ENCODE peak calls at places on chromosomes 4 and X, in eight cellular contexts. One of them, this sample, is unnamed.

GRCh38 chr4:169100656-169101055 is 90.6 kb upstream of the CBR4 start:
- DNase-seq in lower lobe of right lung: no peak
- DNase-seq in glutamatergic neuron: peak
- DNase-seq in left lung: no peak
- DNase-seq in CD8-positive, alpha-beta T cell: no peak
- DNase-seq in upper lobe of left lung: no peak
- DNase-seq in SK-N-SH: no peak
- DNase-seq in cardiac fibroblast: no peak
- DNase-seq in this sample: no peak

GRCh38 chr4:109406337-109406931 is 27.2 kb upstream of the SEC24B start:
- DNase-seq in lower lobe of right lung: no peak
- DNase-seq in glutamatergic neuron: no peak
- DNase-seq in left lung: no peak
- DNase-seq in CD8-positive, alpha-beta T cell: no peak
- DNase-seq in upper lobe of left lung: no peak
- DNase-seq in SK-N-SH: peak
- DNase-seq in cardiac fibroblast: peak
- DNase-seq in this sample: peak

GRCh38 chr4:6194458-6195195 is 5.7 kb downstream of the JAKMIP1 start:
- DNase-seq in lower lobe of right lung: no peak
- DNase-seq in glutamatergic neuron: no peak
- DNase-seq in left lung: no peak
- DNase-seq in CD8-positive, alpha-beta T cell: no peak
- DNase-seq in upper lobe of left lung: no peak
- DNase-seq in SK-N-SH: no peak
- DNase-seq in cardiac fibroblast: no peak
- DNase-seq in this sample: no peak

GRCh38 chrX:68429216-68429615 is 4.1 kb downstream of the OPHN1 start:
- DNase-seq in lower lobe of right lung: no peak
- DNase-seq in glutamatergic neuron: no peak
- DNase-seq in left lung: no peak
- DNase-seq in CD8-positive, alpha-beta T cell: no peak
- DNase-seq in upper lobe of left lung: no peak
- DNase-seq in SK-N-SH: no peak
- DNase-seq in cardiac fibroblast: peak
- DNase-seq in this sample: no peak

GRCh38 chr4:78322032-78322431 is 229.5 kb upstream of the ANXA3 start:
- DNase-seq in lower lobe of right lung: no peak
- DNase-seq in glutamatergic neuron: no peak
- DNase-seq in left lung: no peak
- DNase-seq in CD8-positive, alpha-beta T cell: no peak
- DNase-seq in upper lobe of left lung: no peak
- DNase-seq in SK-N-SH: no peak
- DNase-seq in cardiac fibroblast: no peak
- DNase-seq in this sample: no peak

GRCh38 chr4:111434581-111434980 is 710.7 kb upstream of the FAM241A start:
- DNase-seq in lower lobe of right lung: no peak
- DNase-seq in glutamatergic neuron: no peak
- DNase-seq in left lung: no peak
- DNase-seq in CD8-positive, alpha-beta T cell: no peak
- DNase-seq in upper lobe of left lung: no peak
- DNase-seq in SK-N-SH: no peak
- DNase-seq in cardiac fibroblast: peak
- DNase-seq in this sample: no peak

GRCh38 chrX:39922497-39922896 is 175.3 kb downstream of the BCOR start:
- DNase-seq in lower lobe of right lung: no peak
- DNase-seq in glutamatergic neuron: no peak
- DNase-seq in left lung: no peak
- DNase-seq in CD8-positive, alpha-beta T cell: no peak
- DNase-seq in upper lobe of left lung: no peak
- DNase-seq in SK-N-SH: no peak
- DNase-seq in cardiac fibroblast: no peak
- DNase-seq in this sample: no peak

GRCh38 chr4:22345678-22346077 is 170.2 kb downstream of the ADGRA3 start:
- DNase-seq in lower lobe of right lung: no peak
- DNase-seq in glutamatergic neuron: no peak
- DNase-seq in left lung: no peak
- DNase-seq in CD8-positive, alpha-beta T cell: no peak
- DNase-seq in upper lobe of left lung: no peak
- DNase-seq in SK-N-SH: no peak
- DNase-seq in cardiac fibroblast: no peak
- DNase-seq in this sample: no peak

GRCh38 chr4:174521800-174522182 is 497 bp downstream of the HPGD start:
- DNase-seq in lower lobe of right lung: peak
- DNase-seq in glutamatergic neuron: no peak
- DNase-seq in left lung: peak
- DNase-seq in CD8-positive, alpha-beta T cell: no peak
- DNase-seq in upper lobe of left lung: peak
- DNase-seq in SK-N-SH: peak
- DNase-seq in cardiac fibroblast: no peak
- DNase-seq in this sample: peak

GRCh38 chr4:188879598-188879997 is 740.4 kb downstream of the TRIML1 start:
- DNase-seq in lower lobe of right lung: no peak
- DNase-seq in glutamatergic neuron: no peak
- DNase-seq in left lung: no peak
- DNase-seq in CD8-positive, alpha-beta T cell: no peak
- DNase-seq in upper lobe of left lung: no peak
- DNase-seq in SK-N-SH: no peak
- DNase-seq in cardiac fibroblast: no peak
- DNase-seq in this sample: no peak

GRCh38 chrX:103464071-103464773 is 55.1 kb downstream of the RAB40A start:
- DNase-seq in lower lobe of right lung: no peak
- DNase-seq in glutamatergic neuron: peak
- DNase-seq in left lung: no peak
- DNase-seq in CD8-positive, alpha-beta T cell: no peak
- DNase-seq in upper lobe of left lung: no peak
- DNase-seq in SK-N-SH: peak
- DNase-seq in cardiac fibroblast: peak
- DNase-seq in this sample: peak

GRCh38 chr4:6909113-6909969 is at the start of gene TBC1D14:
- DNase-seq in lower lobe of right lung: peak
- DNase-seq in glutamatergic neuron: peak
- DNase-seq in left lung: peak
- DNase-seq in CD8-positive, alpha-beta T cell: peak
- DNase-seq in upper lobe of left lung: peak
- DNase-seq in SK-N-SH: peak
- DNase-seq in cardiac fibroblast: peak
- DNase-seq in this sample: peak

GRCh38 chrX:112913807-112914206 is 73.2 kb upstream of the AMOT start:
- DNase-seq in lower lobe of right lung: no peak
- DNase-seq in glutamatergic neuron: no peak
- DNase-seq in left lung: no peak
- DNase-seq in CD8-positive, alpha-beta T cell: no peak
- DNase-seq in upper lobe of left lung: no peak
- DNase-seq in SK-N-SH: no peak
- DNase-seq in cardiac fibroblast: no peak
- DNase-seq in this sample: no peak

GRCh38 chr4:5953003-5953951 is 60.4 kb upstream of the CRMP1 start:
- DNase-seq in lower lobe of right lung: no peak
- DNase-seq in glutamatergic neuron: no peak
- DNase-seq in left lung: no peak
- DNase-seq in CD8-positive, alpha-beta T cell: no peak
- DNase-seq in upper lobe of left lung: peak
- DNase-seq in SK-N-SH: no peak
- DNase-seq in cardiac fibroblast: no peak
- DNase-seq in this sample: no peak

GRCh38 chr4:74284074-74284473 is 24.2 kb upstream of the EPGN start:
- DNase-seq in lower lobe of right lung: no peak
- DNase-seq in glutamatergic neuron: no peak
- DNase-seq in left lung: no peak
- DNase-seq in CD8-positive, alpha-beta T cell: no peak
- DNase-seq in upper lobe of left lung: no peak
- DNase-seq in SK-N-SH: no peak
- DNase-seq in cardiac fibroblast: peak
- DNase-seq in this sample: no peak

GRCh38 chrX:115503099-115503498 is 57.9 kb upstream of the PLS3 start:
- DNase-seq in lower lobe of right lung: no peak
- DNase-seq in glutamatergic neuron: no peak
- DNase-seq in left lung: no peak
- DNase-seq in CD8-positive, alpha-beta T cell: no peak
- DNase-seq in upper lobe of left lung: no peak
- DNase-seq in SK-N-SH: no peak
- DNase-seq in cardiac fibroblast: no peak
- DNase-seq in this sample: no peak

GRCh38 chr4:8916251-8916913 is 44.7 kb upstream of the HMX1 start:
- DNase-seq in lower lobe of right lung: no peak
- DNase-seq in glutamatergic neuron: no peak
- DNase-seq in left lung: peak
- DNase-seq in CD8-positive, alpha-beta T cell: no peak
- DNase-seq in upper lobe of left lung: peak
- DNase-seq in SK-N-SH: peak
- DNase-seq in cardiac fibroblast: no peak
- DNase-seq in this sample: no peak

GRCh38 chrX:635428-636192 is 5.0 kb downstream of the SHOX start:
- DNase-seq in lower lobe of right lung: no peak
- DNase-seq in glutamatergic neuron: no peak
- DNase-seq in left lung: no peak
- DNase-seq in CD8-positive, alpha-beta T cell: no peak
- DNase-seq in upper lobe of left lung: no peak
- DNase-seq in SK-N-SH: no peak
- DNase-seq in cardiac fibroblast: no peak
- DNase-seq in this sample: no peak

GRCh38 chrX:45714864-45715263 is 514.2 kb upstream of the DIPK2B start:
- DNase-seq in lower lobe of right lung: no peak
- DNase-seq in glutamatergic neuron: no peak
- DNase-seq in left lung: no peak
- DNase-seq in CD8-positive, alpha-beta T cell: no peak
- DNase-seq in upper lobe of left lung: peak
- DNase-seq in SK-N-SH: no peak
- DNase-seq in cardiac fibroblast: peak
- DNase-seq in this sample: no peak

GRCh38 chr4:56859841-56860240 is 38.3 kb upstream of the SPINK2 start:
- DNase-seq in lower lobe of right lung: no peak
- DNase-seq in glutamatergic neuron: no peak
- DNase-seq in left lung: no peak
- DNase-seq in CD8-positive, alpha-beta T cell: no peak
- DNase-seq in upper lobe of left lung: no peak
- DNase-seq in SK-N-SH: no peak
- DNase-seq in cardiac fibroblast: no peak
- DNase-seq in this sample: no peak

DNA sequence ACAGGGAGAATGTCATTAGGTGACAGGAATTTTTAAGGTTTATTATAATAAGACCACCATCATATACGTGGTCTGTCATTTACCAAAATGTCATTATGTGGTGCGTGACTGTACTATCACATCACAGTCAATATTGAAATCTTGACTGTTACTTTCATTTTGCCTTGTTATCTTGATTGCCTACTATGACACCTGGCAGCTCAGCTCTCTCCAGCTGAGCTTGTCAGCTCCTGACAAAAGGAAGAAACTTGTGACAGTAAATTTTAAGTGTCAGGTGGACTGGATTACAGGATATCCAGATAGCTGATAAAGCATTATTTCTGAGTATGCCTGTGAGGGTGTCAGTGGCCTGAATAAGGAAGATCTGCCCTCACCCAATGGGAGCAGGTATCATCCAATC is 1454.5 kb upstream of the IGFBP7 start:
- DNase-seq in lower lobe of right lung: no peak
- DNase-seq in glutamatergic neuron: no peak
- DNase-seq in left lung: no peak
- DNase-seq in CD8-positive, alpha-beta T cell: no peak
- DNase-seq in upper lobe of left lung: no peak
- DNase-seq in SK-N-SH: no peak
- DNase-seq in cardiac fibroblast: no peak
- DNase-seq in this sample: no peak
- TF ChIP-seq CTCF in lower lobe of right lung: no peak
- TF ChIP-seq CTCF in glutamatergic neuron: no peak
- TF ChIP-seq CTCF in left lung: no peak
- TF ChIP-seq CTCF in CD8-positive, alpha-beta T cell: no peak
- TF ChIP-seq CTCF in upper lobe of left lung: no peak
- TF ChIP-seq CTCF in SK-N-SH: no peak
- TF ChIP-seq CTCF in cardiac fibroblast: no peak
- TF ChIP-seq CTCF in this sample: no peak

GRCh38 chrX:19991350-19991718 is 473 bp upstream of the BCLAF3 start:
- DNase-seq in lower lobe of right lung: no peak
- DNase-seq in glutamatergic neuron: no peak
- DNase-seq in left lung: no peak
- DNase-seq in CD8-positive, alpha-beta T cell: no peak
- DNase-seq in upper lobe of left lung: no peak
- DNase-seq in SK-N-SH: no peak
- DNase-seq in cardiac fibroblast: no peak
- DNase-seq in this sample: no peak
- TF ChIP-seq CTCF in lower lobe of right lung: peak
- TF ChIP-seq CTCF in glutamatergic neuron: no peak
- TF ChIP-seq CTCF in left lung: no peak
- TF ChIP-seq CTCF in CD8-positive, alpha-beta T cell: no peak
- TF ChIP-seq CTCF in upper lobe of left lung: no peak
- TF ChIP-seq CTCF in SK-N-SH: no peak
- TF ChIP-seq CTCF in cardiac fibroblast: no peak
- TF ChIP-seq CTCF in this sample: no peak

DNA sequence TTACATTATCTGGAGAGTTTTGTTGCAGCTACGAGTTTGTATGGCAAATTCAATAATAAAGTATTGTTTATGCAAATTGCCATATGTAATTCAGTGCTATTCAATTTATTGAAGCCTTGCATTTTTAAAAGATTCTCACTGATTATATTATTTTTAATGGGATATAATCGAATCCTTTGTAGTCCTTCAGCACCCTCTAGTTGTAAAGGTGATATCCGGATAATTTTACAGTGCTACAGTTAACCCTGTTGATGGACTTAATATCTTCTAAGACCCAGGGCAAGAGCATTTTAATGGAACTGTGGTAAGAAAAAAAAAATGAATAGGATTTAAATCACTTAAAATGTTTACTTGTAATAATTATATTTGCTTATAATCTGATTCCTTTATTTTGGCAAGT is 48.5 kb upstream of the GRIA2 start:
- DNase-seq in lower lobe of right lung: no peak
- DNase-seq in glutamatergic neuron: no peak
- DNase-seq in left lung: no peak
- DNase-seq in CD8-positive, alpha-beta T cell: no peak
- DNase-seq in upper lobe of left lung: no peak
- DNase-seq in SK-N-SH: no peak
- DNase-seq in cardiac fibroblast: peak
- DNase-seq in this sample: no peak
- TF ChIP-seq CTCF in lower lobe of right lung: no peak
- TF ChIP-seq CTCF in glutamatergic neuron: no peak
- TF ChIP-seq CTCF in left lung: no peak
- TF ChIP-seq CTCF in CD8-positive, alpha-beta T cell: no peak
- TF ChIP-seq CTCF in upper lobe of left lung: no peak
- TF ChIP-seq CTCF in SK-N-SH: peak
- TF ChIP-seq CTCF in cardiac fibroblast: peak
- TF ChIP-seq CTCF in this sample: no peak

GRCh38 chr4:113350576-113350975 is 301.1 kb downstream of the ANK2 start:
- DNase-seq in lower lobe of right lung: no peak
- DNase-seq in glutamatergic neuron: no peak
- DNase-seq in left lung: no peak
- DNase-seq in CD8-positive, alpha-beta T cell: no peak
- DNase-seq in upper lobe of left lung: no peak
- DNase-seq in SK-N-SH: no peak
- DNase-seq in cardiac fibroblast: no peak
- DNase-seq in this sample: no peak

GRCh38 chr4:113358784-113359183 is 309.3 kb downstream of the ANK2 start:
- DNase-seq in lower lobe of right lung: no peak
- DNase-seq in glutamatergic neuron: no peak
- DNase-seq in left lung: no peak
- DNase-seq in CD8-positive, alpha-beta T cell: no peak
- DNase-seq in upper lobe of left lung: no peak
- DNase-seq in SK-N-SH: no peak
- DNase-seq in cardiac fibroblast: peak
- DNase-seq in this sample: no peak

GRCh38 chr4:113356452-113356851 is 307.0 kb downstream of the ANK2 start:
- DNase-seq in lower lobe of right lung: no peak
- DNase-seq in glutamatergic neuron: no peak
- DNase-seq in left lung: no peak
- DNase-seq in CD8-positive, alpha-beta T cell: no peak
- DNase-seq in upper lobe of left lung: no peak
- DNase-seq in SK-N-SH: no peak
- DNase-seq in cardiac fibroblast: no peak
- DNase-seq in this sample: no peak

GRCh38 chr4:113355550-113356371 is 306.3 kb downstream of the ANK2 start:
- DNase-seq in lower lobe of right lung: no peak
- DNase-seq in glutamatergic neuron: no peak
- DNase-seq in left lung: no peak
- DNase-seq in CD8-positive, alpha-beta T cell: peak
- DNase-seq in upper lobe of left lung: peak
- DNase-seq in SK-N-SH: no peak
- DNase-seq in cardiac fibroblast: peak
- DNase-seq in this sample: no peak
- TF ChIP-seq CTCF in lower lobe of right lung: no peak
- TF ChIP-seq CTCF in glutamatergic neuron: no peak
- TF ChIP-seq CTCF in left lung: no peak
- TF ChIP-seq CTCF in CD8-positive, alpha-beta T cell: no peak
- TF ChIP-seq CTCF in upper lobe of left lung: no peak
- TF ChIP-seq CTCF in SK-N-SH: no peak
- TF ChIP-seq CTCF in cardiac fibroblast: no peak
- TF ChIP-seq CTCF in this sample: no peak

This sample was measured in nephron progenitor cell.